ENCODE peak calls at places on chromosomes 12 and 14, in five cellular contexts. P is K562, L is IMR-90, U is HepG2, T is SK-N-SH. V is an unnamed sample.

GRCh38 chr12:103327676-103328075 is 168.1 kb downstream of the C12orf42 start:
- DNase-seq in P (no peak), L (no peak), U (no peak), T (no peak), V (no peak)

GRCh38 chr14:79077096-79077495 is 906.9 kb downstream of the NRXN3 start:
- DNase-seq in P (no peak), L (no peak), U (no peak), T (no peak), V (no peak)

GRCh38 chr12:64390275-64390851 is at the start of gene C12orf56:
- DNase-seq in P (no peak), L (no peak), U (no peak), T (no peak), V (no peak)

GRCh38 chr14:32940066-32940651 is 1.5 kb downstream of the NPAS3 start:
- DNase-seq in P (no peak), L (no peak), U (no peak), T (no peak), V (no peak)

GRCh38 chr12:108394196-108394595 is 55.1 kb upstream of the CMKLR1 start:
- DNase-seq in P (no peak), L (no peak), U (no peak), T (no peak), V (no peak)

GRCh38 chr12:27013606-27014084 is 539 bp downstream of the TM7SF3 start:
- DNase-seq in P (peak; percentile 25), L (peak; percentile 47), U (no peak), T (no peak), V (no peak)

GRCh38 chr14:68074765-68075381 is 255.3 kb downstream of the RAD51B start:
- DNase-seq in P (no peak), L (no peak), U (no peak), T (no peak), V (no peak)

GRCh38 chr12:81329088-81329487 is 251.2 kb downstream of the ACSS3 start:
- DNase-seq in P (no peak), L (peak; percentile 2), U (peak; percentile 42), T (no peak), V (no peak)

GRCh38 chr12:64184216-64184615 is 37.9 kb downstream of the KICS2 start:
- DNase-seq in P (no peak), L (no peak), U (no peak), T (no peak), V (no peak)

GRCh38 chr12:101570022-101570421 is 24.7 kb upstream of the MYBPC1 start:
- DNase-seq in P (no peak), L (peak; percentile 63), U (peak; percentile 81), T (peak; percentile 4), V (no peak)

GRCh38 chr12:29241821-29242591 is 92.9 kb downstream of the FAR2 start:
- DNase-seq in P (no peak), L (peak; percentile 80), U (peak; percentile 37), T (peak; percentile 24), V (peak; percentile 72)
- TF ChIP-seq MXI1 in P (no peak), L (no peak), U (no peak), T (no peak), V (no peak)

GRCh38 chr14:92309968-92310367 is 13.0 kb upstream of the SLC24A4 start:
- DNase-seq in P (no peak), L (no peak), U (no peak), T (no peak), V (no peak)
- TF ChIP-seq MXI1 in P (no peak), L (no peak), U (no peak), T (no peak), V (no peak)

GRCh38 chr14:74605531-74606223 is 6.4 kb downstream of the LTBP2 start:
- DNase-seq in P (no peak), L (no peak), U (no peak), T (peak; percentile 58), V (no peak)

GRCh38 chr14:74608959-74609611 is 3.0 kb downstream of the LTBP2 start:
- DNase-seq in P (peak; percentile 43), L (peak; percentile 89), U (peak; percentile 67), T (peak; percentile 79), V (peak; percentile 45)

GRCh38 chr14:74604896-74605295 is 7.1 kb downstream of the LTBP2 start:
- DNase-seq in P (no peak), L (peak; percentile 47), U (no peak), T (peak; percentile 56), V (no peak)

GRCh38 chr14:74604157-74604556 is 7.9 kb downstream of the LTBP2 start:
- DNase-seq in P (no peak), L (no peak), U (no peak), T (no peak), V (no peak)

GRCh38 chr14:74606727-74607126 is 5.3 kb downstream of the LTBP2 start:
- DNase-seq in P (no peak), L (no peak), U (no peak), T (no peak), V (no peak)
- TF ChIP-seq MXI1 in P (no peak), L (no peak), U (no peak), T (no peak), V (no peak)

DNA sequence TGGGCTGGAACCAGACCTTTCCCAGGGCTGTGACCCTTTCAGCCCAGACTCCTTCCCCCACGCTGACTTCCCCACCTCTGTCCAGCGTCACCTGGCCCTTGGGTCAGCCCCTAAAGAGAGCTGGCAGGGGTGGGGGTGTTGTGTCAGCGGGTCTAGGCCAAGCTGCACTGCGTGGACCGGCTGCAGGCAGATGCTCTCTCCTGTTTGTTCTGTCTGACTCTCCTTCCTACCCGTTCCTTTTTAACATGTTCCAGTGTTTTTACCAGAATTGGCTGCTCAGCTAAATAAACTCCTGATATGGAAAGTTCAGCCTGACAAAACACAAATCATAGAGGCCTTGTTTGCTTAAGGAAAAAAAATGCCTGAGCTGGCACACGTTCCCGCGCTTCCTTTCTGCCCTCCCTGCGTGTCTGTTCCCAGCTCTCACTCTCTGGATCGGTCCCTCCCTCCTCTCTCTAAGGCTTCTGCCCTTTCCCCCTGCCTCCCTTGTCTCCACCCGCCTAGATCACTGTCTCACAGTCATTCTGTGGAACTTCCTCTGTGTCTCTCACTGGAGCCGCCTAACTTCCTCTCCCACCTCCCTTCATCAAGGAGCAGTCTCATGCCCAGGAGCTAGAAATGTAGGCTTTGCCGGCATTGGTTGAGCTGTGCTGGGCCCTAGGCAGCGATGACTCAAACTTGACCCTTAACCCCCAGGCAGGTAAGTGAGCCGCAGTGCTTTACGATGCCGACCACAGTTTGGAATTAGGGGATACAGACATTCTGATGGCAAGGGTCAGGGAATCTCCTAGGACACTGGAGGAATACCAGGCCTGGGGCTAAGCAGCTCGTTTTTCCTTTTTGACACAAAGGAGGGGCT is 15.5 kb upstream of the MLXIP start:
- DNase-seq in P (peak; percentile 59), L (peak; percentile 66), U (peak; percentile 71), T (peak; percentile 51), V (no peak)
- TF ChIP-seq MXI1 in P (no peak), L (no peak), U (no peak), T (no peak), V (no peak)

GRCh38 chr14:30885840-30886740 is 11.7 kb downstream of the COCH start:
- DNase-seq in P (no peak), L (peak; percentile 46), U (no peak), T (no peak), V (no peak)
- TF ChIP-seq MXI1 in P (no peak), L (no peak), U (no peak), T (no peak), V (no peak)

DNA sequence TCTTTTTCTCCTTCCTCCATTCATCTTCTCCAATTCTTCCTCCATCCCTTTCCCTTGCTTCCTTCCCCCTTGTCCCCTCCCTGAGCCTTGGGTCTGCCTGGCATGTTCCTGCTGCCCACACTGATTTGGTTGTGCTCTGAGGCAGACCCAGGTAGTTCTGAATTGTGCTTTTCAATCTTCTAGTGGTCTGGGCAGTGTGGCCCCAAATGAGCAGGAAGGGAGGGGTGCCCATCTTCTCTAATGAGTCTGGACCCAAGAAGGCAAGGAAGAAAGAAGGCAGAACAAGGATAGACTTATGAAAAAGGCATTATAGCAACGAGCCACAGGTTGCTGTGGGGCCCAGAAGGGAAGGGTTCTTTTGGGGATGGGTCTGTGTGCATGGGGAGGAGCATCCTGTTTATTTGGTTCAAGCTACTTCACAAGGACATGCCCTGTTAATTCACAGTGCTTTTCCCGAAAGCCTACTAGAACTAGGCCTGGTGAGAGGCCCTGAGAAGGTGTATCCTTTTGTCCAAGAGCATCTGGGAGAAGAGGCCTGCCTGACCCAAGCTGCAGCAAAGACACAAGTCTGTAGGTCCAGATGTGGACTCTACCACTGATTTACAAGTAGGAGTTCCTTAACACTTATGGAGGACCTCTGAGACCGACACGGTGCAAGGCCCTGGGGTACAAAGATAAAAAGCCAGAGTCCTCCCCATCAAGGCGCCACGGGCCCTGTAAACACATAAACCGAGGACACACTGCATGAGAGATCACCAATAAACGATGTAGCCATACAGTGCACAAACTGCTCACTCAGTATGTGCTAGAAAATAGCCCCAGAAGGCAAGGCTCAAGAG is 1.2 kb upstream of the SUSD6 start:
- DNase-seq in P (no peak), L (no peak), U (no peak), T (no peak), V (no peak)
- TF ChIP-seq MXI1 in P (no peak), L (no peak), U (no peak), T (no peak), V (no peak)

GRCh38 chr14:64060648-64061096 is 207.9 kb downstream of the SYNE2 start:
- DNase-seq in P (peak; percentile 6), L (no peak), U (peak; percentile 15), T (no peak), V (no peak)

GRCh38 chr14:64060199-64060545 is 207.4 kb downstream of the SYNE2 start:
- DNase-seq in P (no peak), L (no peak), U (no peak), T (no peak), V (no peak)

GRCh38 chr14:64061115-64061514 is 208.3 kb downstream of the SYNE2 start:
- DNase-seq in P (no peak), L (no peak), U (no peak), T (no peak), V (no peak)

GRCh38 chr14:64059454-64060198 is 206.8 kb downstream of the SYNE2 start:
- DNase-seq in P (no peak), L (no peak), U (peak; percentile 10), T (no peak), V (no peak)

DNA sequence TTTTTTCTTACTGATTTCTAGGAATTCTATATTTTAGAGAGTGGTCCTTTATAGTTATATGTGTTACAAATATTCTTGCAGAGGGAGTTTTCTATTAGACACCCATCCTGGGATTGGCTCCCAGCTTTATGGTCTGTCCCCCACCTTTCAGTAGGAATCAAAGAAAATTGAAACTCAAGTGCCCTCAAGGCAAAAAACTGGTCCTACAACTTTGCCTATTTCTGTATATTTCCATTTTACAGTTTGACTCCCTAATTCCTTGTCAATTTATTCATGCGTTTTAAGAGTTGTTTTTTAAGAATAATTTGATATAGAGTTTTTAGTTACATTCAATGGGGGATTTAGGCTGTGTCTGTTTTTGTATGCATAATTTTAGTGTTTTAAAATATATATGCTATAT is 208.9 kb downstream of the SYNE2 start:
- DNase-seq in P (no peak), L (no peak), U (no peak), T (no peak), V (no peak)
- TF ChIP-seq MXI1 in P (no peak), L (no peak), U (no peak), T (no peak), V (no peak)

GRCh38 chr12:46370792-46371717 is 1.5 kb downstream of the SLC38A2 start:
- DNase-seq in P (peak; percentile 91), L (peak; percentile 79), U (peak; percentile 75), T (peak; percentile 94), V (no peak)

GRCh38 chr12:46370380-46370734 is 2.2 kb downstream of the SLC38A2 start:
- DNase-seq in P (no peak), L (no peak), U (no peak), T (no peak), V (no peak)

GRCh38 chr12:46372131-46372851 is at the start of gene SLC38A2:
- DNase-seq in P (peak; percentile 64), L (peak; percentile 90), U (peak; percentile 84), T (peak; percentile 82), V (no peak)

GRCh38 chr12:46372852-46373302 is 304 bp upstream of the SLC38A2 start:
- DNase-seq in P (peak; percentile 97), L (no peak), U (no peak), T (peak; percentile 98), V (no peak)

GRCh38 chr12:46371718-46372130 is 849 bp downstream of the SLC38A2 start:
- DNase-seq in P (peak; percentile 59), L (peak; percentile 44), U (no peak), T (peak; percentile 77), V (no peak)
- TF ChIP-seq MXI1 in P (no peak), L (no peak), U (no peak), T (no peak), V (no peak)